ENCODE peak calls at places on chromosome 21, in nine cellular contexts. One of them, this sample, is unnamed.

GRCh38 chr21:43667191-43667904 is 8.0 kb downstream of the RRP1B start:
- DNase-seq in GM04503: peak
- DNase-seq in hepatic stellate cell: no peak
- DNase-seq in AG20443: no peak
- DNase-seq in mammary epithelial cell: peak
- DNase-seq in progenitor cell of endocrine pancreas: no peak
- DNase-seq in esophagus squamous epithelium: no peak
- DNase-seq in Ammon's horn: no peak
- DNase-seq in NCI-H524: no peak
- DNase-seq in this sample: peak

GRCh38 chr21:37551406-37552355 is 185.1 kb downstream of the DYRK1A start:
- DNase-seq in GM04503: no peak
- DNase-seq in hepatic stellate cell: no peak
- DNase-seq in AG20443: no peak
- DNase-seq in mammary epithelial cell: no peak
- DNase-seq in progenitor cell of endocrine pancreas: peak
- DNase-seq in esophagus squamous epithelium: no peak
- DNase-seq in Ammon's horn: no peak
- DNase-seq in NCI-H524: no peak
- DNase-seq in this sample: peak

GRCh38 chr21:41627428-41627827 is 119.5 kb upstream of the TMPRSS2 start:
- DNase-seq in GM04503: peak
- DNase-seq in hepatic stellate cell: no peak
- DNase-seq in AG20443: no peak
- DNase-seq in mammary epithelial cell: peak
- DNase-seq in progenitor cell of endocrine pancreas: no peak
- DNase-seq in esophagus squamous epithelium: no peak
- DNase-seq in Ammon's horn: no peak
- DNase-seq in NCI-H524: no peak
- DNase-seq in this sample: peak

GRCh38 chr21:27795418-27795817 is 828.5 kb upstream of the ADAMTS5 start:
- DNase-seq in GM04503: no peak
- DNase-seq in hepatic stellate cell: no peak
- DNase-seq in AG20443: no peak
- DNase-seq in mammary epithelial cell: no peak
- DNase-seq in progenitor cell of endocrine pancreas: no peak
- DNase-seq in esophagus squamous epithelium: no peak
- DNase-seq in Ammon's horn: no peak
- DNase-seq in NCI-H524: no peak
- DNase-seq in this sample: no peak

GRCh38 chr21:31731112-31731801 is 661 bp downstream of the SCAF4 start:
- DNase-seq in GM04503: no peak
- DNase-seq in hepatic stellate cell: peak
- DNase-seq in AG20443: peak
- DNase-seq in mammary epithelial cell: no peak
- DNase-seq in progenitor cell of endocrine pancreas: peak
- DNase-seq in esophagus squamous epithelium: no peak
- DNase-seq in Ammon's horn: peak
- DNase-seq in NCI-H524: peak
- DNase-seq in this sample: peak

GRCh38 chr21:33362044-33362555 is 37.3 kb downstream of the IFNAR1 start:
- DNase-seq in GM04503: no peak
- DNase-seq in hepatic stellate cell: no peak
- DNase-seq in AG20443: no peak
- DNase-seq in mammary epithelial cell: no peak
- DNase-seq in progenitor cell of endocrine pancreas: no peak
- DNase-seq in esophagus squamous epithelium: peak
- DNase-seq in Ammon's horn: peak
- DNase-seq in NCI-H524: peak
- DNase-seq in this sample: no peak

GRCh38 chr21:41361786-41362604 is at the start of gene MX2:
- DNase-seq in GM04503: peak
- DNase-seq in hepatic stellate cell: peak
- DNase-seq in AG20443: peak
- DNase-seq in mammary epithelial cell: no peak
- DNase-seq in progenitor cell of endocrine pancreas: no peak
- DNase-seq in esophagus squamous epithelium: peak
- DNase-seq in Ammon's horn: peak
- DNase-seq in NCI-H524: no peak
- DNase-seq in this sample: peak

GRCh38 chr21:38148046-38148445 is 108.7 kb upstream of the KCNJ15 start:
- DNase-seq in GM04503: no peak
- DNase-seq in hepatic stellate cell: no peak
- DNase-seq in AG20443: no peak
- DNase-seq in mammary epithelial cell: peak
- DNase-seq in progenitor cell of endocrine pancreas: no peak
- DNase-seq in esophagus squamous epithelium: no peak
- DNase-seq in Ammon's horn: peak
- DNase-seq in NCI-H524: peak
- DNase-seq in this sample: no peak

GRCh38 chr21:46033410-46034404 is 52.1 kb downstream of the COL6A1 start:
- DNase-seq in GM04503: no peak
- DNase-seq in hepatic stellate cell: no peak
- DNase-seq in AG20443: no peak
- DNase-seq in mammary epithelial cell: no peak
- DNase-seq in progenitor cell of endocrine pancreas: no peak
- DNase-seq in esophagus squamous epithelium: no peak
- DNase-seq in Ammon's horn: no peak
- DNase-seq in NCI-H524: no peak
- DNase-seq in this sample: no peak

GRCh38 chr21:25670726-25671125 is 31.7 kb downstream of the JAM2 start:
- DNase-seq in GM04503: no peak
- DNase-seq in hepatic stellate cell: no peak
- DNase-seq in AG20443: peak
- DNase-seq in mammary epithelial cell: peak
- DNase-seq in progenitor cell of endocrine pancreas: no peak
- DNase-seq in esophagus squamous epithelium: no peak
- DNase-seq in Ammon's horn: no peak
- DNase-seq in NCI-H524: no peak
- DNase-seq in this sample: peak

GRCh38 chr21:37863842-37864241 is 52.4 kb downstream of the KCNJ6 start:
- DNase-seq in GM04503: no peak
- DNase-seq in hepatic stellate cell: peak
- DNase-seq in AG20443: no peak
- DNase-seq in mammary epithelial cell: no peak
- DNase-seq in progenitor cell of endocrine pancreas: no peak
- DNase-seq in esophagus squamous epithelium: no peak
- DNase-seq in Ammon's horn: no peak
- DNase-seq in NCI-H524: no peak
- DNase-seq in this sample: peak

GRCh38 chr21:29365636-29366305 is 67.0 kb downstream of the BACH1 start:
- DNase-seq in GM04503: no peak
- DNase-seq in hepatic stellate cell: no peak
- DNase-seq in AG20443: no peak
- DNase-seq in mammary epithelial cell: no peak
- DNase-seq in progenitor cell of endocrine pancreas: no peak
- DNase-seq in esophagus squamous epithelium: no peak
- DNase-seq in Ammon's horn: no peak
- DNase-seq in NCI-H524: peak
- DNase-seq in this sample: no peak

GRCh38 chr21:45507888-45508508 is 34.2 kb downstream of the SLC19A1 start:
- DNase-seq in GM04503: no peak
- DNase-seq in hepatic stellate cell: no peak
- DNase-seq in AG20443: no peak
- DNase-seq in mammary epithelial cell: no peak
- DNase-seq in progenitor cell of endocrine pancreas: no peak
- DNase-seq in esophagus squamous epithelium: no peak
- DNase-seq in Ammon's horn: no peak
- DNase-seq in NCI-H524: no peak
- DNase-seq in this sample: no peak

GRCh38 chr21:42199488-42200463 is 19.2 kb upstream of the ABCG1 start:
- DNase-seq in GM04503: peak
- DNase-seq in hepatic stellate cell: no peak
- DNase-seq in AG20443: peak
- DNase-seq in mammary epithelial cell: peak
- DNase-seq in progenitor cell of endocrine pancreas: no peak
- DNase-seq in esophagus squamous epithelium: no peak
- DNase-seq in Ammon's horn: no peak
- DNase-seq in NCI-H524: no peak
- DNase-seq in this sample: peak

GRCh38 chr21:26964379-26964778 is 2.5 kb downstream of the ADAMTS5 start:
- DNase-seq in GM04503: peak
- DNase-seq in hepatic stellate cell: peak
- DNase-seq in AG20443: peak
- DNase-seq in mammary epithelial cell: no peak
- DNase-seq in progenitor cell of endocrine pancreas: no peak
- DNase-seq in esophagus squamous epithelium: no peak
- DNase-seq in Ammon's horn: no peak
- DNase-seq in NCI-H524: no peak
- DNase-seq in this sample: no peak

GRCh38 chr21:38080888-38081287 is 164.6 kb upstream of the KCNJ6 start:
- DNase-seq in GM04503: no peak
- DNase-seq in hepatic stellate cell: no peak
- DNase-seq in AG20443: no peak
- DNase-seq in mammary epithelial cell: no peak
- DNase-seq in progenitor cell of endocrine pancreas: no peak
- DNase-seq in esophagus squamous epithelium: no peak
- DNase-seq in Ammon's horn: no peak
- DNase-seq in NCI-H524: no peak
- DNase-seq in this sample: no peak

GRCh38 chr21:43269461-43269860 is 100.7 kb downstream of the CRYAA start:
- DNase-seq in GM04503: no peak
- DNase-seq in hepatic stellate cell: no peak
- DNase-seq in AG20443: no peak
- DNase-seq in mammary epithelial cell: no peak
- DNase-seq in progenitor cell of endocrine pancreas: no peak
- DNase-seq in esophagus squamous epithelium: no peak
- DNase-seq in Ammon's horn: no peak
- DNase-seq in NCI-H524: no peak
- DNase-seq in this sample: no peak

GRCh38 chr21:38631171-38631570 is 132.9 kb upstream of the ERG start:
- DNase-seq in GM04503: no peak
- DNase-seq in hepatic stellate cell: no peak
- DNase-seq in AG20443: peak
- DNase-seq in mammary epithelial cell: peak
- DNase-seq in progenitor cell of endocrine pancreas: no peak
- DNase-seq in esophagus squamous epithelium: no peak
- DNase-seq in Ammon's horn: peak
- DNase-seq in NCI-H524: no peak
- DNase-seq in this sample: peak

GRCh38 chr21:38139380-38140168 is 117.2 kb upstream of the KCNJ15 start:
- DNase-seq in GM04503: no peak
- DNase-seq in hepatic stellate cell: no peak
- DNase-seq in AG20443: no peak
- DNase-seq in mammary epithelial cell: peak
- DNase-seq in progenitor cell of endocrine pancreas: no peak
- DNase-seq in esophagus squamous epithelium: no peak
- DNase-seq in Ammon's horn: no peak
- DNase-seq in NCI-H524: no peak
- DNase-seq in this sample: peak

GRCh38 chr21:44425307-44425894 is 29.9 kb upstream of the LRRC3 start:
- DNase-seq in GM04503: no peak
- DNase-seq in hepatic stellate cell: no peak
- DNase-seq in AG20443: no peak
- DNase-seq in mammary epithelial cell: peak
- DNase-seq in progenitor cell of endocrine pancreas: no peak
- DNase-seq in esophagus squamous epithelium: no peak
- DNase-seq in Ammon's horn: no peak
- DNase-seq in NCI-H524: peak
- DNase-seq in this sample: peak

GRCh38 chr21:17454315-17455027 is 58.4 kb upstream of the CXADR start:
- DNase-seq in GM04503: peak
- DNase-seq in hepatic stellate cell: peak
- DNase-seq in AG20443: peak
- DNase-seq in mammary epithelial cell: peak
- DNase-seq in progenitor cell of endocrine pancreas: peak
- DNase-seq in esophagus squamous epithelium: no peak
- DNase-seq in Ammon's horn: peak
- DNase-seq in NCI-H524: peak
- DNase-seq in this sample: peak

GRCh38 chr21:22201669-22202068 is 1203.5 kb downstream of the NCAM2 start:
- DNase-seq in GM04503: no peak
- DNase-seq in hepatic stellate cell: no peak
- DNase-seq in AG20443: no peak
- DNase-seq in mammary epithelial cell: no peak
- DNase-seq in progenitor cell of endocrine pancreas: no peak
- DNase-seq in esophagus squamous epithelium: no peak
- DNase-seq in Ammon's horn: no peak
- DNase-seq in NCI-H524: no peak
- DNase-seq in this sample: no peak

GRCh38 chr21:26966360-26966977 is 419 bp downstream of the ADAMTS5 start:
- DNase-seq in GM04503: no peak
- DNase-seq in hepatic stellate cell: peak
- DNase-seq in AG20443: peak
- DNase-seq in mammary epithelial cell: no peak
- DNase-seq in progenitor cell of endocrine pancreas: no peak
- DNase-seq in esophagus squamous epithelium: no peak
- DNase-seq in Ammon's horn: peak
- DNase-seq in NCI-H524: peak
- DNase-seq in this sample: peak

GRCh38 chr21:46199436-46200373 is 15.4 kb upstream of the SPATC1L start:
- DNase-seq in GM04503: no peak
- DNase-seq in hepatic stellate cell: no peak
- DNase-seq in AG20443: no peak
- DNase-seq in mammary epithelial cell: no peak
- DNase-seq in progenitor cell of endocrine pancreas: no peak
- DNase-seq in esophagus squamous epithelium: no peak
- DNase-seq in Ammon's horn: no peak
- DNase-seq in NCI-H524: no peak
- DNase-seq in this sample: no peak

GRCh38 chr21:46131721-46132651 is 23.4 kb downstream of the FTCD start:
- DNase-seq in GM04503: no peak
- DNase-seq in hepatic stellate cell: no peak
- DNase-seq in AG20443: no peak
- DNase-seq in mammary epithelial cell: no peak
- DNase-seq in progenitor cell of endocrine pancreas: no peak
- DNase-seq in esophagus squamous epithelium: no peak
- DNase-seq in Ammon's horn: no peak
- DNase-seq in NCI-H524: no peak
- DNase-seq in this sample: no peak

GRCh38 chr21:41465176-41465781 is 39.2 kb downstream of the MX1 start:
- DNase-seq in GM04503: no peak
- DNase-seq in hepatic stellate cell: no peak
- DNase-seq in AG20443: no peak
- DNase-seq in mammary epithelial cell: no peak
- DNase-seq in progenitor cell of endocrine pancreas: no peak
- DNase-seq in esophagus squamous epithelium: no peak
- DNase-seq in Ammon's horn: no peak
- DNase-seq in NCI-H524: no peak
- DNase-seq in this sample: no peak

GRCh38 chr21:32383812-32384211 is 9.0 kb downstream of the URB1 start:
- DNase-seq in GM04503: no peak
- DNase-seq in hepatic stellate cell: no peak
- DNase-seq in AG20443: no peak
- DNase-seq in mammary epithelial cell: no peak
- DNase-seq in progenitor cell of endocrine pancreas: no peak
- DNase-seq in esophagus squamous epithelium: no peak
- DNase-seq in Ammon's horn: no peak
- DNase-seq in NCI-H524: peak
- DNase-seq in this sample: no peak

GRCh38 chr21:37435120-37435519 is 68.5 kb downstream of the DYRK1A start:
- DNase-seq in GM04503: peak
- DNase-seq in hepatic stellate cell: no peak
- DNase-seq in AG20443: peak
- DNase-seq in mammary epithelial cell: peak
- DNase-seq in progenitor cell of endocrine pancreas: no peak
- DNase-seq in esophagus squamous epithelium: no peak
- DNase-seq in Ammon's horn: peak
- DNase-seq in NCI-H524: peak
- DNase-seq in this sample: peak